ENCODE peak calls at places on chromosomes 2 and 18, in four cellular contexts. E is iPS-NIHi11, R is HuH-7.5, U is KBM-7. W is an unnamed sample.

GRCh38 chr2:231483398-231484329 is 19.4 kb upstream of the NCL start:
- DNase-seq in E (peak), R (no peak), U (no peak), W (no peak)

GRCh38 chr2:132424526-132425121 is 8.0 kb downstream of the GPR39 start:
- DNase-seq in E (no peak), R (no peak), U (no peak), W (peak)

GRCh38 chr18:23071285-23071684 is 64.0 kb upstream of the CABLES1 start:
- DNase-seq in E (no peak), R (no peak), U (peak), W (peak)

GRCh38 chr18:57909620-57910019 is 106.5 kb upstream of the ATP8B1 start:
- DNase-seq in E (no peak), R (no peak), U (no peak), W (peak)

GRCh38 chr18:62420513-62421209 is 95.6 kb downstream of the TNFRSF11A start:
- DNase-seq in E (no peak), R (peak), U (peak), W (peak)

GRCh38 chr18:31980863-31981262 is 37.8 kb upstream of the RNF125 start:
- DNase-seq in E (no peak), R (no peak), U (no peak), W (peak)

GRCh38 chr18:58878640-58879039 is 14.0 kb downstream of the ZNF532 start:
- DNase-seq in E (no peak), R (no peak), U (no peak), W (no peak)

GRCh38 chr2:114527330-114527983 is 85.0 kb downstream of the DPP10 start:
- DNase-seq in E (no peak), R (no peak), U (no peak), W (peak)

GRCh38 chr2:57371186-57371585 is 675.4 kb upstream of the VRK2 start:
- DNase-seq in E (no peak), R (no peak), U (no peak), W (no peak)

GRCh38 chr2:190765386-190766173 is 115.0 kb upstream of the GLS start:
- DNase-seq in E (no peak), R (no peak), U (no peak), W (peak)

GRCh38 chr2:15159751-15160177 is 401.4 kb downstream of the NBAS start:
- DNase-seq in E (peak), R (peak), U (peak), W (peak)

GRCh38 chr2:236939271-236939670 is 146.4 kb upstream of the COPS8 start:
- DNase-seq in E (no peak), R (no peak), U (no peak), W (no peak)

GRCh38 chr2:62303818-62304217 is 107.9 kb downstream of the B3GNT2 start:
- DNase-seq in E (no peak), R (no peak), U (peak), W (no peak)

GRCh38 chr2:51000849-51001617 is 30.9 kb downstream of the NRXN1 start:
- DNase-seq in E (peak), R (no peak), U (no peak), W (no peak)

GRCh38 chr2:178895171-178895570 is 87.9 kb upstream of the TTN start:
- DNase-seq in E (no peak), R (no peak), U (no peak), W (no peak)

W was measured in small intestine.